ENCODE peak calls at places on chromosome 17, in nine cellular contexts. P is H9, W is tibial nerve, Y is left ventricle myocardium inferior, C is GM10248, B is upper lobe of right lung, O is lung, L is GM23338, A is AG04450. Q is an unnamed sample.

GRCh38 chr17:6623941-6624340 is 16.6 kb downstream of the KIAA0753 start:
- DNase-seq in B (no peak), P (no peak), O (no peak), Y (no peak), C (no peak), L (no peak), W (no peak), A (no peak), Q (peak)

GRCh38 chr17:27759528-27759927 is 40.8 kb downstream of the NOS2 start:
- DNase-seq in P (no peak), C (no peak), O (no peak), B (no peak), Y (no peak), L (no peak), W (no peak), A (no peak), Q (no peak)

GRCh38 chr17:64300566-64300965 is 37.5 kb upstream of the TEX2 start:
- DNase-seq in C (no peak), Y (no peak), P (no peak), W (no peak), L (no peak), O (no peak), A (no peak), B (no peak), Q (no peak)

GRCh38 chr17:58320570-58321323 is 7.8 kb downstream of the TSPOAP1 start:
- DNase-seq in Y (no peak), C (no peak), B (peak), A (no peak), L (no peak), P (no peak), W (no peak), O (no peak), Q (no peak)

GRCh38 chr17:69427486-69428197 is 13.1 kb downstream of the MAP2K6 start:
- DNase-seq in P (no peak), Y (no peak), O (no peak), A (no peak), W (no peak), C (no peak), L (no peak), B (no peak), Q (no peak)

GRCh38 chr17:50593321-50593720 is 32.8 kb downstream of the CACNA1G start:
- DNase-seq in W (no peak), L (peak), B (peak), A (no peak), P (peak), C (no peak), Y (peak), O (peak), Q (no peak)

GRCh38 chr17:79027925-79028491 is 4.0 kb downstream of the C1QTNF1 start:
- DNase-seq in B (peak), Y (no peak), L (no peak), C (no peak), A (no peak), O (no peak), P (no peak), W (peak), Q (no peak)

GRCh38 chr17:58960068-58960467 is 146.6 kb downstream of the TRIM37 start:
- DNase-seq in A (peak), C (peak), O (peak), B (no peak), Y (no peak), P (no peak), W (no peak), L (peak), Q (peak)

GRCh38 chr17:63033142-63033541 is 67.1 kb downstream of the TANC2 start:
- DNase-seq in O (no peak), A (no peak), B (no peak), L (peak), P (peak), W (no peak), C (no peak), Y (no peak), Q (no peak)

GRCh38 chr17:82386256-82386831 is 14.8 kb downstream of the UTS2R start:
- DNase-seq in A (no peak), P (no peak), B (no peak), O (no peak), C (no peak), W (no peak), Y (peak), L (no peak), Q (no peak)

GRCh38 chr17:82244413-82245140 is 15.7 kb downstream of the SLC16A3 start:
- DNase-seq in B (no peak), W (no peak), C (no peak), P (no peak), O (no peak), Y (no peak), L (no peak), A (no peak), Q (peak)

GRCh38 chr17:74042241-74042640 is 161.2 kb upstream of the RPL38 start:
- DNase-seq in A (no peak), L (no peak), C (no peak), P (no peak), Y (no peak), W (no peak), O (no peak), B (no peak), Q (no peak)

GRCh38 chr17:21058098-21058893 is 15.5 kb upstream of the USP22 start:
- DNase-seq in Y (no peak), A (no peak), B (no peak), O (no peak), L (no peak), C (no peak), W (no peak), P (peak), Q (peak)

GRCh38 chr17:80829166-80829813 is 162.4 kb upstream of the CHMP6 start:
- DNase-seq in A (no peak), L (no peak), O (no peak), W (no peak), Y (no peak), P (no peak), B (peak), C (no peak), Q (no peak)

DNA sequence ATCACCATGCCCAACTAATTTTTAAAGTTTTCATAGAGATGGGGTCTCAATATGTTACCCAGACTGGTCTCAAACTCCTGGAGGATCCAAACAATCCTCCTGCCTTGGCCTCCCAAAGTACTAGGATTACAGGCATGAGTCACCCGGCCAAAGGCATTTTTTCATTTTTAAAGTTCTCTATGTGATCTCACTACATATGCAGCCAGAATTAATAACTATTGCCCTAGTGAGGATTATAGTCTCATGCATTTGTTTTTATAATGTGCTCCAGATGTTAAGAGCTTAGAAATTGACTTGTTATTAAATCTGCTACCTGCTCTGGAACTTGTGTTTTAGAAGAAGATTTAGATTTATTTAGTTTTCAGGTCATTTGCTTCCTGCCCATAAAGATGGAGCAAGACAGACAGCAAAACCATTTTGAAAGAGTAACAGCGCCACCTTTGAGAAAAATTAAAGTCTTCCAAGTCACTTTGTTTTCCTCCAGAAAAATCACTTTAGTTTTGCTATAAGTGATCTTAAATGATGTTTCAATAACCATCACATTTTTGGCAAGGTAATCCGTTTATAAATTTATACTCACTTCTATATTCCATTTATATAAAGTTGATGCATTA is 79.5 kb downstream of the CA4 start:
- DNase-seq in C (no peak), L (no peak), B (no peak), P (no peak), O (no peak), Y (no peak), A (no peak), W (no peak), Q (peak)
- TF ChIP-seq CTCF in C (peak), L (peak), B (no peak), P (peak), O (no peak), Y (no peak), A (no peak), W (no peak), Q (peak)

GRCh38 chr17:55648086-55648485 is 74.6 kb downstream of the TMEM100 start:
- DNase-seq in B (no peak), C (no peak), L (no peak), P (no peak), A (no peak), Y (no peak), W (no peak), O (no peak), Q (no peak)
- TF ChIP-seq CTCF in B (no peak), C (no peak), L (no peak), P (no peak), A (no peak), Y (no peak), W (no peak), O (no peak), Q (no peak)

GRCh38 chr17:4721203-4722135 is 9.8 kb upstream of the MED11 start:
- DNase-seq in O (peak), C (no peak), W (no peak), P (no peak), Y (peak), B (peak), A (no peak), L (no peak), Q (no peak)
- TF ChIP-seq CTCF in O (no peak), C (no peak), W (no peak), P (no peak), Y (no peak), B (no peak), A (no peak), L (no peak), Q (no peak)

GRCh38 chr17:45236002-45236606 is 14.4 kb downstream of the FMNL1 start:
- DNase-seq in A (no peak), L (no peak), C (no peak), O (no peak), Y (no peak), P (peak), W (no peak), B (no peak), Q (no peak)
- TF ChIP-seq CTCF in A (no peak), L (no peak), C (no peak), O (no peak), Y (peak), P (no peak), W (no peak), B (peak), Q (peak)

DNA sequence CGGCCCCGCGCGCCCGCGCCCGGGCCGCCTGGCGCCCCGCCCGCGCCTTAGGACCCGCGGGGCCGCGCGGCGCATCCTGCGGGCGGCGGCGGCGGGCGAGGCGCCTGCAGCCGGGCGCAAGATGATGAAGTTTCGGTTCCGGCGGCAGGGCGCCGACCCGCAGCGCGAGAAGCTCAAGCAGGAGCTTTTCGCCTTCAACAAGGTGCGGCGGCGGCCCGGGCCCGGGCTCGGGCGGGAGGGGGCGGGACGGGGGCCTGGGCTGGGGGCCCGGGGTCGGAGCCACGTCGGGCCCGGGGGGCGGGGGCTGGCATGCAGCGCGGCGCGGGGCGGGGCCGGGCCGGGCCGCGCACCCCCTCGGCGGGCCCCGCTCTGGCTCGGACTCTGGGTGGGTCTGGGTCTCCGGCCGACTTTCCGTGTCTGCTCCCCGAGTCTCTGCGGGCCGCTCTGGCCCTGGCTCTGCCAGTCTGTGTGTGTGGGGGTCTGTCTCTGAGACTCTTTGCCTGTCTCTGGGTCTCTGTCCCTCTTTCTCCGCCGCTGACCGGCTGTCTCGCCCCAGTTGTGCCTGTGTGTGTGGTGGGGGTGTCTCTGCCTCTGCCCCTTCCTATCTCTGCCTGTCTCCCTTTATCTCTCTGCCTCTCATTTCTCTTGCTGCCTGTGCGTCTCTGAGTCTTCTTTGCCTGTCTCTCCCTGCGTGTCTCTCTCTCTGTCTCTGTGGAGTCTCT is at the start of gene LLGL1:
- DNase-seq in B (peak), L (no peak), C (no peak), A (no peak), O (no peak), Y (no peak), P (no peak), W (no peak), Q (no peak)
- TF ChIP-seq CTCF in B (no peak), L (no peak), C (no peak), A (no peak), O (no peak), Y (no peak), P (no peak), W (no peak), Q (no peak)

GRCh38 chr17:61393550-61393903 is 6.1 kb upstream of the TBX2 start:
- DNase-seq in L (no peak), O (no peak), B (no peak), A (no peak), C (no peak), Y (no peak), P (peak), W (no peak), Q (no peak)

GRCh38 chr17:61392679-61393078 is 7.0 kb upstream of the TBX2 start:
- DNase-seq in A (no peak), P (no peak), C (no peak), W (no peak), O (no peak), L (no peak), Y (no peak), B (no peak), Q (no peak)

GRCh38 chr17:61394630-61395408 is 4.8 kb upstream of the TBX2 start:
- DNase-seq in P (no peak), A (no peak), C (no peak), W (no peak), L (no peak), O (no peak), B (no peak), Y (no peak), Q (no peak)

GRCh38 chr17:61395409-61395982 is 4.1 kb upstream of the TBX2 start:
- DNase-seq in Y (no peak), P (peak), C (no peak), O (no peak), L (peak), B (no peak), A (no peak), W (no peak), Q (no peak)

GRCh38 chr17:61393904-61394629 is 5.6 kb upstream of the TBX2 start:
- DNase-seq in W (no peak), P (no peak), C (no peak), L (no peak), A (no peak), B (no peak), O (no peak), Y (no peak), Q (no peak)
- TF ChIP-seq CTCF in W (no peak), P (peak), C (no peak), L (no peak), A (no peak), B (no peak), O (no peak), Y (no peak), Q (peak)

GRCh38 chr17:9594065-9594464 is 17.6 kb downstream of the CFAP52 start:
- DNase-seq in O (no peak), W (no peak), Y (no peak), B (no peak), A (no peak), C (no peak), P (no peak), L (no peak), Q (no peak)

GRCh38 chr17:9587969-9588656 is 11.7 kb downstream of the CFAP52 start:
- DNase-seq in C (no peak), Y (no peak), B (no peak), O (no peak), L (peak), A (no peak), W (no peak), P (no peak), Q (no peak)
- TF ChIP-seq CTCF in C (no peak), Y (no peak), B (no peak), O (no peak), L (no peak), A (no peak), W (no peak), P (no peak), Q (no peak)

GRCh38 chr17:9940826-9941225 is 35.8 kb upstream of the RCVRN start:
- DNase-seq in Y (peak), P (no peak), W (no peak), A (no peak), L (no peak), C (no peak), B (no peak), O (no peak), Q (no peak)
- TF ChIP-seq CTCF in Y (no peak), P (no peak), W (no peak), A (no peak), L (no peak), C (no peak), B (no peak), O (no peak), Q (no peak)

Q was measured in HFFc6.